ENCODE peak calls at places on chromosomes 3 and 15, in eight cellular contexts. F is GM23338, D is MM.1S, O is OCI-LY7, Q is HCT116, E is SK-N-SH, M is neural progenitor cell, W is PC-3. H is an unnamed sample.

GRCh38 chr15:31485431-31485830 is 158.8 kb downstream of the KLF13 start:
- DNase-seq in F (no peak), D (no peak), O (no peak), Q (no peak), E (no peak), M (no peak), W (no peak), H (no peak)

GRCh38 chr15:70094690-70095311 is 2.9 kb downstream of the TLE3 start:
- DNase-seq in F (no peak), D (peak), O (no peak), Q (no peak), E (no peak), M (no peak), W (no peak), H (peak)

GRCh38 chr3:47612178-47612577 is 33.5 kb upstream of the CSPG5 start:
- DNase-seq in F (no peak), D (no peak), O (no peak), Q (no peak), E (no peak), M (no peak), W (peak), H (peak)

GRCh38 chr3:106034313-106034712 is 165.5 kb upstream of the CBLB start:
- DNase-seq in F (no peak), D (no peak), O (no peak), Q (no peak), E (no peak), M (no peak), W (peak), H (no peak)

GRCh38 chr3:184455991-184456390 is 76.1 kb downstream of the CHRD start:
- DNase-seq in F (no peak), D (no peak), O (no peak), Q (no peak), E (no peak), M (no peak), W (no peak), H (no peak)

GRCh38 chr3:171774516-171774915 is 35.8 kb downstream of the PLD1 start:
- DNase-seq in F (no peak), D (no peak), O (no peak), Q (no peak), E (no peak), M (no peak), W (no peak), H (no peak)

GRCh38 chr15:74785716-74786032 is 3.8 kb downstream of the CSK start:
- DNase-seq in F (no peak), D (peak), O (peak), Q (no peak), E (no peak), M (no peak), W (no peak), H (no peak)

GRCh38 chr3:10447527-10448260 is 57.7 kb downstream of the ATP2B2 start:
- DNase-seq in F (no peak), D (no peak), O (no peak), Q (no peak), E (no peak), M (no peak), W (no peak), H (no peak)

GRCh38 chr3:123536153-123536895 is 48.5 kb downstream of the HACD2 start:
- DNase-seq in F (no peak), D (no peak), O (no peak), Q (no peak), E (no peak), M (no peak), W (no peak), H (peak)

GRCh38 chr15:48323294-48323693 is 7.9 kb upstream of the DUT start:
- DNase-seq in F (no peak), D (no peak), O (no peak), Q (no peak), E (no peak), M (no peak), W (no peak), H (no peak)

GRCh38 chr3:3560566-3561336 is 238.5 kb upstream of the LRRN1 start:
- DNase-seq in F (no peak), D (no peak), O (no peak), Q (no peak), E (no peak), M (no peak), W (no peak), H (no peak)
- TF ChIP-seq EZH2phosphoT487 in F (no peak), D (no peak), O (no peak), Q (no peak), E (no peak), M (no peak), W (no peak), H (no peak)

GRCh38 chr3:135736740-135737139 is 228.8 kb upstream of the PPP2R3A start:
- DNase-seq in F (peak), D (peak), O (peak), Q (peak), E (no peak), M (peak), W (peak), H (peak)
- TF ChIP-seq EZH2phosphoT487 in F (no peak), D (no peak), O (no peak), Q (no peak), E (no peak), M (no peak), W (no peak), H (no peak)

DNA sequence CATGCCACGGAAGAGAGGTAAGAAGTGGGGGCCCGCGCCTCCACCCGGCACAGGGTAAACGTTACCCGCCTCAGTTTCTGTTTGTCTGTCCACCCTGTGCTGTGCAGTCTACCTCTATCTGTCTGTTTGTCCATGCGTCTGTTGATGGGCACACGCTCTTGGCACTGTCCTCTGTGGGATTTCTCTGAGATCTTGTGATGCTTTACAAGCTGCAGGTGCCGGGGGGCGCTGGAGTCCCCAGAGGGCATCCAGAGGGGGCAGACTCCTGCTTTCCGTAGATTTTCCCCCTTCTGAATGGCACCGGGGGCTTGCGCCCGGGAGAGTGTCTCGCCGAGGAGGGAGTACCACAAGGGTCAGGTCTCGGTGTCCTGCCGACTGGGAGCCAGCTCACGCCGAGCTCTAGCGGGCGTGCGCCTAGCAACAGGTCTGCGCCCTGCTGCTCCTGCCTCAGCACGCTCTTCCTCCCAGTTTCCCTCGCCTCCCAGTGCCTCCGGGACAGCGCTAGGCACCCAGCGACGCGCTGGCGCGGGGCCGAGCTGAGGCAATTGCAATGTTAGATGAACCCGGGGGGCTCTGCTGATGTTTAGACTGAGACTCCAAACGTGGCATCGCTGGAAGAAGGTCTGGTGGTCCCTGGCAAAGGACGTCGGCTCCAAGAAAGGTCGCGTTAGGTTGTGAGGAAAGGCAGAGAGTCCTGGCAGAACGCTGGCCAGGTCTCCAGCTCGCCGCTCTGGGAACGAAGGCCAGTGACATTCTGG is 667 bp downstream of the CEMIP start:
- DNase-seq in F (peak), D (no peak), O (no peak), Q (no peak), E (peak), M (peak), W (peak), H (peak)
- TF ChIP-seq EZH2phosphoT487 in F (no peak), D (no peak), O (no peak), Q (no peak), E (no peak), M (peak), W (peak), H (no peak)

DNA sequence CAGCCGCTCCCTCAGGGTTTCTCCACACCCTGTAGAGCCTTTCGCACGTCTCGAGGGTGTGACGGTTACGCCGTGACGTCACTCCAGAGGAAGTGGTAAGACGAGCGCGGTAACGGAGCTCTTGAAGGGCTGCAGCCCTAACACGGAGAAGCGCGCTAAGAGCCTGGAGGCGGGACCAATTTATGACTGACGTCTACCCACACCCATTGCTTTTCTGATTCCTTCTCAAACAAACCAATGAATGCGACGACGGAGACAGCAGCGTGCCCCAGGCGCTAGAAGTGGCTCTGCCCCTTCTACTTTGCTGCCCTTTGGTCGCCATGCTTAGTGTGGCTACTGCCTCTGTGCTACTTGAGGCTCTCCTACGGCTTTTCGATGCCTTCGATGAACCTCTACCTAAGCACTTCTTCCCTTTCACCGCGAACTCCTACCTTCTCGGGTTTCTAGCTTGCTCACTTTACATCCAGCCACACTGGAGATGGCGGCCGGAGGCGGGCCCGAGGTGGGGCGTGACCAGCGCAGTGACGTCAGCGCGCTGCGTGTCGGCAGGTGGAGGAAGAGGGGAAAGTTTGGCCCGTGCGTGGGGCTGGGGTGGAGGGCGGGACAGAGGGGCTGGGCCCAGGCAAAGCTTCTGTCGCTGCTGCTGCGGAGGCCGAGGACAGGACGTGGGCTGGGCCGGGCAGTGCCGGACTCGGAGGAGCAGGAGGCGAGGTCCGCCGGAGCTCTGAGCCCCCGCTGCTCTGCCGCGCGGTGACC is at the start of gene OXSR1:
- DNase-seq in F (peak), D (peak), O (peak), Q (peak), E (peak), M (peak), W (peak), H (peak)
- TF ChIP-seq EZH2phosphoT487 in F (no peak), D (no peak), O (no peak), Q (no peak), E (no peak), M (no peak), W (no peak), H (no peak)

GRCh38 chr15:38438031-38438986 is 15.6 kb upstream of the FAM98B start:
- DNase-seq in F (no peak), D (no peak), O (no peak), Q (no peak), E (no peak), M (no peak), W (no peak), H (no peak)

GRCh38 chr15:38441130-38441519 is 12.8 kb upstream of the FAM98B start:
- DNase-seq in F (no peak), D (no peak), O (no peak), Q (no peak), E (no peak), M (no peak), W (no peak), H (no peak)

GRCh38 chr15:38436993-38437392 is 16.9 kb upstream of the FAM98B start:
- DNase-seq in F (no peak), D (no peak), O (no peak), Q (no peak), E (no peak), M (no peak), W (no peak), H (no peak)

DNA sequence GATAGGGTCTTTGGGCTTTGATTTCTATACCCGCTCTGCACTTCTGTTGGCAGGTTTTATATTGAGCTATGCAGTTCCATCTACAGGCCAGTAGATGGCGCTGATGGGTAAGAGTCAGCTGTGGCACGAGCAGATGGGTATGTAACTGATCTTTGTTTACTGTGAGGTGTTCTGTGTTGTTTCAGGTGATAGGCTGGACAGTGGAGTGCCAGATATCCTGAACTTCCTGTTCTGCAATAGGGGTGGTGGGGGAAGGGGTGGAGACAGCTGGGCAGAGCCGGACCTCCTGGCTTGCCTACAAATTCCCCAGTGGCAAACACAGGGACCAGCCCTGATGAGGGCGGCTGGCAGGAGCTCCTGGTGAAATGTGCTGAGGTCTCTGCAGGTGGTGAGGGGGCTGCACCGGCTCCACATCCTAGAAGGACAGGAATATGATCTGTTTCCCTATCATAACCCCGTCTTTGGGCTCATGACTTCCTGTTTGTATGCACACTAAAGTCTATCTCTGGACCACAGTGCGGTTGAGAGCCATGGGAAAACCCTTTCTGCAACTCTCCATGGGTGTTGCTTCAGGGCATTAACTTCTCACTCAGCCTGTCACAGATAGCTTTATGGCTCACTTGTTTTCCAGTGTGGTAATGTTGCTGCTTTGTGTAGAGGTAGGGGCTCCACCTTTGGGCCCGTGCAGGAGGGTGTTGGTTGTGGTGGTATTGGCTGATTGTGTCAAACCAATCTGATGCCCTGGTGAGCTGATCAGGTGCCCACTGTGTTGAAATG is 13.4 kb upstream of the FAM98B start:
- DNase-seq in F (peak), D (peak), O (peak), Q (peak), E (peak), M (peak), W (peak), H (peak)
- TF ChIP-seq EZH2phosphoT487 in F (no peak), D (no peak), O (no peak), Q (no peak), E (no peak), M (no peak), W (no peak), H (no peak)

GRCh38 chr15:80424381-80424780 is 20.2 kb downstream of the ARNT2 start:
- DNase-seq in F (no peak), D (no peak), O (no peak), Q (no peak), E (no peak), M (no peak), W (peak), H (no peak)
- TF ChIP-seq EZH2phosphoT487 in F (no peak), D (no peak), O (no peak), Q (no peak), E (no peak), M (no peak), W (no peak), H (no peak)

DNA sequence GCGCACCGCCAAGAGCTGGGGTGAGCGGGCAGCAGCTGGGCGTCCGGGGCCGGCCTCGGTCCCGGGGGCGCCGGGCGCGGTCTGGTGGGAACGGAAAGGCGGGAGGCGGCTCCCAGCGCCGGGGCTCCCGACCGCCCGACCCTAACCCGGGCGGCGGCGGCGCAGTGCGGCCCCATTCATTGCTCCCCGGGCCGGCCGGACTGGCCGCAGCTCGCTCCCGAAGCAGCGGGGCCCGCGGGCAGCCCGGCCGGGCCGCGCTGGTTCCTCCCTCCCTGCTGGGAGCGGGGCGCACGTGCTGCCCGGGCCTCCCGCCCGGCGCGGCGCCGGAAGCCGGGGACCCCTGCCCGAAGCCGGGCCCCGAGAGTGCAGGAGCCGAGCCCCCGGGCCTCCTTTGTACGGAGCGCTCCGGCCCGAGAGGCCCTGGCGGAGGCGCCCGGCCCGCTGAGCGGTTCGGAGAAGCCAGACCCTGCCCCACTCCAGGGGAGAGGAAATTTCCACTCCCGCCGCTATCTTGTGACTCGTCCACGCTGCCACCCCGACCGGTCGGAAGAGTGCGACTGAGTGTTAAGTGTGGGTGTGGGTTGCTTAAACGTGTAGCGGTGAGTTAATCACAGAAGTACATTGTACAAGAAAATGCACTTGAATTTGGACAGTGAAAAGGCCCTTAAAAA is 583 bp downstream of the ATP1B3 start:
- DNase-seq in F (peak), D (peak), O (peak), Q (no peak), E (peak), M (peak), W (peak), H (peak)
- TF ChIP-seq EZH2phosphoT487 in F (no peak), D (no peak), O (no peak), Q (no peak), E (no peak), M (no peak), W (no peak), H (no peak)

GRCh38 chr15:88871313-88871712 is 24.0 kb downstream of the HAPLN3 start:
- DNase-seq in F (no peak), D (no peak), O (no peak), Q (no peak), E (no peak), M (no peak), W (no peak), H (no peak)

GRCh38 chr15:88874275-88874674 is 21.1 kb downstream of the HAPLN3 start:
- DNase-seq in F (no peak), D (no peak), O (no peak), Q (no peak), E (no peak), M (no peak), W (no peak), H (no peak)

GRCh38 chr15:88872706-88873105 is 22.6 kb downstream of the HAPLN3 start:
- DNase-seq in F (no peak), D (no peak), O (no peak), Q (no peak), E (no peak), M (no peak), W (peak), H (no peak)

GRCh38 chr15:88873786-88874185 is 21.6 kb downstream of the HAPLN3 start:
- DNase-seq in F (no peak), D (no peak), O (no peak), Q (no peak), E (no peak), M (no peak), W (no peak), H (no peak)

DNA sequence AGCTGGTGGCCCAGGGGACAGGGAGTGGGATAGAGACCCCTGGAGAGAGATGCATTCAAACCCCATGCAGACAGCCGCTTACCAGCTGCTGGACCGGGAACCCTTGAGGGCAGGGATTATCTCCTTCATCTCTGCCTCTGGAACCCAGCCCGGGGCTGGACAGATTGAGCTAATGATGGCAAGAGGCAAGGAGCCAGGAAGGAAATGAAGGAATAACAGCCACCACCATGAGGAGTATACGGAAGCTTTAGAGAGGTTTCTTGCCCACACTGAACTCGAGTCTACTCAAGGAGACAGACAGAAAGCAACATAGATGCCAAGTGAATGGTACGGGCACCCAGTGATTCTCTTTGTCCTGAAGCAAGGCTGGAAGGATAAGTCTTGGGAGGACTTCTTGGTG is 23.2 kb downstream of the HAPLN3 start:
- DNase-seq in F (no peak), D (no peak), O (no peak), Q (no peak), E (no peak), M (no peak), W (no peak), H (no peak)
- TF ChIP-seq EZH2phosphoT487 in F (no peak), D (no peak), O (no peak), Q (no peak), E (no peak), M (no peak), W (no peak), H (no peak)

GRCh38 chr3:4985330-4986174 is 6.3 kb downstream of the BHLHE40 start:
- DNase-seq in F (peak), D (no peak), O (no peak), Q (peak), E (no peak), M (peak), W (peak), H (peak)

GRCh38 chr3:4984511-4984864 is 5.3 kb downstream of the BHLHE40 start:
- DNase-seq in F (no peak), D (no peak), O (no peak), Q (no peak), E (no peak), M (no peak), W (no peak), H (peak)

GRCh38 chr3:4982773-4983738 is 3.8 kb downstream of the BHLHE40 start:
- DNase-seq in F (no peak), D (no peak), O (no peak), Q (no peak), E (no peak), M (no peak), W (no peak), H (peak)

GRCh38 chr3:4981688-4982494 is 2.7 kb downstream of the BHLHE40 start:
- DNase-seq in F (peak), D (no peak), O (no peak), Q (no peak), E (no peak), M (no peak), W (peak), H (peak)

DNA sequence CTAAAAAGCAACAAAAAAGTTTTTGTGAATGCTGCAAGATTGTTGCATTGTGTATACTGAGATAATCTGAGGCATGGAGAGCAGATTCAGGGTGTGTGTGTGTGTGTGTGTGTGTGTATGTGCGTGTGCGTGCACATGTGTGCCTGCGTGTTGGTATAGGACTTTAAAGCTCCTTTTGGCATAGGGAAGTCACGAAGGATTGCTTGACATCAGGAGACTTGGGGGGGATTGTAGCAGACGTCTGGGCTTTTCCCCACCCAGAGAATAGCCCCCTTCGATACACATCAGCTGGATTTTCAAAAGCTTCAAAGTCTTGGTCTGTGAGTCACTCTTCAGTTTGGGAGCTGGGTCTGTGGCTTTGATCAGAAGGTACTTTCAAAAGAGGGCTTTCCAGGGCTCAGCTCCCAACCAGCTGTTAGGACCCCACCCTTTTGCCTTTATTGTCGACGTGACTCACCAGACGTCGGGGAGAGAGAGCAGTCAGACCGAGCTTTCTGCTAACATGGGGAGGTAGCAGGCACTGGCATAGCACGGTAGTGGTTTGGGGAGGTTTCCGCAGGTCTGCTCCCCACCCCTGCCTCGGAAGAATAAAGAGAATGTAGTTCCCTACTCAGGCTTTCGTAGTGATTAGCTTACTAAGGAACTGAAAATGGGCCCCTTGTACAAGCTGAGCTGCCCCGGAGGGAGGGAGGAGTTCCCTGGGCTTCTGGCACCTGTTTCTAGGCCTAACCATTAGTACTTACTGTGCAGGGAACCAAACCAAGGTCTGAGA is 4.7 kb downstream of the BHLHE40 start:
- DNase-seq in F (no peak), D (peak), O (peak), Q (peak), E (no peak), M (peak), W (peak), H (peak)
- TF ChIP-seq EZH2phosphoT487 in F (no peak), D (no peak), O (no peak), Q (no peak), E (no peak), M (no peak), W (no peak), H (no peak)

H was measured in GM23248.